ENCODE peak calls at places on chromosomes 5 and 9, in seven cellular contexts. L is lung microvascular endothelial cell; P is NCI-H1417; M is EL; I is effector CD4-positive, alpha-beta T cell; Y is activated naive CD4-positive, alpha-beta T cell treated with anti-CD3 and anti-CD28 coated beads, Interleukin-2, amount 10 ng/mL, durations not matched to agents 7 days and 5 days; J is cardiac fibroblast. R is an unnamed sample.

GRCh38 chr5:115309751-115310370 is 13.4 kb upstream of the CCDC112 start:
- DNase-seq in Y (no peak), J (peak; percentile 62), I (no peak), P (peak; percentile 57), M (peak; percentile 67), L (peak; percentile 58), R (peak; percentile 9)

GRCh38 chr9:134319306-134320194 is 6.7 kb upstream of the RXRA start:
- DNase-seq in Y (no peak), L (no peak), J (no peak), I (no peak), M (no peak), P (no peak), R (no peak)

GRCh38 chr5:23977996-23978395 is 470.6 kb downstream of the PRDM9 start:
- DNase-seq in Y (no peak), I (no peak), J (no peak), P (no peak), M (no peak), L (no peak), R (no peak)

GRCh38 chr9:77910216-77910615 is 121.4 kb downstream of the GNAQ start:
- DNase-seq in M (no peak), I (no peak), P (no peak), L (peak; percentile 61), J (peak; percentile 35), Y (no peak), R (no peak)

GRCh38 chr5:59810041-59810440 is 83.5 kb downstream of the PDE4D start:
- DNase-seq in I (peak; percentile 43), L (peak; percentile 76), J (peak; percentile 82), M (peak; percentile 78), Y (peak; percentile 68), P (peak; percentile 83), R (peak; percentile 25)

GRCh38 chr5:174444791-174445190 is 279.6 kb upstream of the MSX2 start:
- DNase-seq in I (no peak), P (no peak), M (no peak), J (no peak), Y (no peak), L (no peak), R (no peak)

GRCh38 chr9:99634185-99634584 is 187.5 kb upstream of the NR4A3 start:
- DNase-seq in I (no peak), L (no peak), M (no peak), Y (no peak), P (no peak), J (no peak), R (no peak)

GRCh38 chr9:70060148-70060882 is 16.7 kb downstream of the MAMDC2 start:
- DNase-seq in M (no peak), I (no peak), L (no peak), Y (no peak), P (no peak), J (no peak), R (no peak)

GRCh38 chr9:112665347-112665746 is 52.6 kb downstream of the INIP start:
- DNase-seq in P (no peak), Y (no peak), I (no peak), J (peak; percentile 20), L (peak; percentile 4), M (peak; percentile 36), R (no peak)

GRCh38 chr9:12771891-12772290 is 2.9 kb upstream of the LURAP1L start:
- DNase-seq in P (no peak), L (peak; percentile 75), Y (no peak), I (no peak), J (no peak), M (peak; percentile 58), R (no peak)

GRCh38 chr9:2053883-2054845 is 39.0 kb downstream of the SMARCA2 start:
- DNase-seq in I (peak; percentile 55), M (peak; percentile 75), L (peak; percentile 38), Y (peak; percentile 87), P (no peak), J (peak; percentile 51), R (no peak)

GRCh38 chr9:15136646-15137045 is 170.4 kb downstream of the TTC39B start:
- DNase-seq in Y (no peak), M (peak; percentile 20), I (no peak), L (no peak), P (no peak), J (no peak), R (no peak)

GRCh38 chr9:86126998-86127972 is 27.9 kb upstream of the GOLM1 start:
- DNase-seq in J (peak; percentile 82), P (peak; percentile 100), Y (no peak), I (no peak), L (peak; percentile 3), M (peak; percentile 74), R (peak; percentile 77)

GRCh38 chr5:154058055-154059038 is 19.6 kb downstream of the MFAP3 start:
- DNase-seq in I (no peak), Y (no peak), L (no peak), J (peak; percentile 49), M (no peak), P (no peak), R (peak; percentile 47)

GRCh38 chr9:4301302-4301701 is 1.4 kb upstream of the GLIS3 start:
- DNase-seq in I (no peak), J (peak; percentile 74), P (no peak), L (no peak), Y (no peak), M (peak; percentile 77), R (no peak)

GRCh38 chr9:137273616-137274320 is 3.8 kb upstream of the TOR4A start:
- DNase-seq in Y (no peak), P (peak; percentile 85), I (no peak), J (no peak), M (no peak), L (no peak), R (peak; percentile 61)